ENCODE peak calls at places on chromosomes 11 and 22, in seven cellular contexts. X, Y, J, L, E, F and I are unnamed samples.

GRCh38 chr11:69504127-69504526 is 22.7 kb downstream of the LINC01488 start:
- DNase-seq in X (no peak), Y (no peak), J (no peak), L (no peak), E (no peak), F (no peak), I (no peak)

GRCh38 chr11:38416141-38416540 is 1818.1 kb upstream of the RAG2 start:
- DNase-seq in X (no peak), Y (no peak), J (no peak), L (no peak), E (no peak), F (no peak), I (no peak)

GRCh38 chr22:28896611-28897010 is 13.2 kb downstream of the ZNRF3 start:
- DNase-seq in X (no peak), Y (no peak), J (no peak), L (no peak), E (no peak), F (no peak), I (no peak)

GRCh38 chr11:91527380-91528030 is 697.1 kb upstream of the FAT3 start:
- DNase-seq in X (no peak), Y (no peak), J (no peak), L (no peak), E (no peak), F (no peak), I (no peak)

GRCh38 chr11:69287968-69288882 is 5.7 kb upstream of the MYEOV start:
- DNase-seq in X (no peak), Y (no peak), J (no peak), L (no peak), E (no peak), F (no peak), I (peak)

GRCh38 chr22:43273902-43274484 is 69.2 kb downstream of the SCUBE1 start:
- DNase-seq in X (peak), Y (peak), J (peak), L (peak), E (peak), F (peak), I (peak)

GRCh38 chr11:2928605-2929510 is at the start of gene PHLDA2:
- DNase-seq in X (peak), Y (peak), J (peak), L (peak), E (no peak), F (peak), I (peak)

GRCh38 chr22:20036535-20037392 is 15.9 kb downstream of the TANGO2 start:
- DNase-seq in X (no peak), Y (no peak), J (no peak), L (no peak), E (no peak), F (no peak), I (no peak)

GRCh38 chr22:20803696-20804324 is 29.9 kb downstream of the SERPIND1 start:
- DNase-seq in X (peak), Y (peak), J (peak), L (no peak), E (no peak), F (peak), I (peak)

GRCh38 chr11:41237386-41237785 is 222.1 kb downstream of the LRRC4C start:
- DNase-seq in X (no peak), Y (no peak), J (no peak), L (no peak), E (no peak), F (no peak), I (no peak)

GRCh38 chr22:45422237-45422983 is 8.9 kb downstream of the RIBC2 start:
- DNase-seq in X (no peak), Y (no peak), J (no peak), L (no peak), E (no peak), F (no peak), I (no peak)